ENCODE peak calls at places on chromosomes 4 and X, in four cellular contexts. Q is IMR-90, W is mammary epithelial cell, C is endothelial cell of umbilical vein. J is an unnamed sample.

GRCh38 chr4:33071552-33071951 is 2351.4 kb downstream of the PCDH7 start:
- DNase-seq in Q (peak), W (no peak), C (no peak), J (peak)

GRCh38 chr4:61301285-61301684 is 101.2 kb downstream of the ADGRL3 start:
- DNase-seq in Q (no peak), W (no peak), C (no peak), J (no peak)

GRCh38 chrX:11137543-11138139 is 26.5 kb downstream of the HCCS start:
- DNase-seq in C (peak), Q (peak), W (no peak), J (peak)

GRCh38 chr4:79397951-79398350 is 10.1 kb downstream of the GK2 start:
- DNase-seq in C (no peak), W (no peak), Q (no peak), J (no peak)

GRCh38 chrX:63735882-63736281 is 49.1 kb downstream of the ARHGEF9 start:
- DNase-seq in C (no peak), W (no peak), Q (no peak), J (peak)

GRCh38 chr4:137122876-137123275 is 409.4 kb downstream of the PCDH18 start:
- DNase-seq in C (no peak), W (no peak), Q (no peak), J (no peak)

GRCh38 chr4:6568689-6569332 is 6.2 kb upstream of the MAN2B2 start:
- DNase-seq in Q (peak), C (no peak), W (peak), J (peak)

GRCh38 chrX:1355800-1356148 is 19.2 kb downstream of the IL3RA start:
- DNase-seq in Q (no peak), W (no peak), C (no peak), J (no peak)

GRCh38 chrX:70038951-70039350 is 10.8 kb downstream of the AWAT2 start:
- DNase-seq in C (no peak), W (no peak), Q (no peak), J (no peak)

GRCh38 chr4:84582988-84583870 is at the start of gene CDS1:
- DNase-seq in Q (no peak), C (no peak), W (peak), J (no peak)

GRCh38 chr4:146179784-146180405 is 4.4 kb downstream of the LSM6 start:
- DNase-seq in W (no peak), C (no peak), Q (no peak), J (peak)

GRCh38 chr4:114272226-114272625 is 292.8 kb upstream of the ARSJ start:
- DNase-seq in W (peak), C (peak), Q (peak), J (peak)

GRCh38 chr4:111959202-111959601 is 186.1 kb upstream of the FAM241A start:
- DNase-seq in C (peak), W (peak), Q (peak), J (peak)

GRCh38 chr4:146340798-146341197 is 126.5 kb downstream of the REELD1 start:
- DNase-seq in Q (peak), C (peak), W (no peak), J (peak)

GRCh38 chrX:65406532-65406931 is 128.1 kb downstream of the LAS1L start:
- DNase-seq in Q (no peak), C (no peak), W (no peak), J (no peak)

GRCh38 chr4:140497776-140498636 is at the start of gene MGAT4D:
- DNase-seq in C (no peak), Q (no peak), W (no peak), J (no peak)

GRCh38 chrX:19886888-19887531 is 390 bp downstream of the SH3KBP1 start:
- DNase-seq in C (no peak), Q (no peak), W (no peak), J (no peak)

GRCh38 chrX:68413254-68413653 is 20.0 kb downstream of the OPHN1 start:
- DNase-seq in W (no peak), C (no peak), Q (no peak), J (no peak)

GRCh38 chrX:114162068-114162735 is 421.7 kb upstream of the HTR2C start:
- DNase-seq in C (no peak), Q (no peak), W (no peak), J (no peak)

GRCh38 chrX:68732906-68733493 is 85.5 kb downstream of the STARD8 start:
- DNase-seq in Q (peak), C (peak), W (peak), J (peak)

GRCh38 chr4:126341927-126342326 is 1027.2 kb downstream of the FAT4 start:
- DNase-seq in Q (no peak), C (no peak), W (no peak), J (no peak)

GRCh38 chrX:11913001-11913400 is 155.0 kb downstream of the MSL3 start:
- DNase-seq in C (no peak), Q (no peak), W (no peak), J (no peak)

GRCh38 chr4:73068496-73069337 is 799 bp downstream of the COX18 start:
- DNase-seq in W (peak), Q (peak), C (peak), J (peak)

GRCh38 chr4:107312366-107312765 is 276.3 kb upstream of the DKK2 start:
- DNase-seq in Q (peak), W (no peak), C (no peak), J (no peak)

GRCh38 chr4:18166925-18167324 is 145.4 kb upstream of the LCORL start:
- DNase-seq in W (no peak), Q (no peak), C (no peak), J (no peak)

GRCh38 chrX:106894392-106894909 is 8.7 kb downstream of the RIPPLY1 start:
- DNase-seq in W (peak), C (peak), Q (peak), J (peak)

GRCh38 chrX:148600581-148600980 is 100.2 kb downstream of the AFF2 start:
- DNase-seq in W (no peak), Q (no peak), C (no peak), J (no peak)

GRCh38 chrX:143648705-143649104 is 12.8 kb upstream of the SLITRK4 start:
- DNase-seq in W (no peak), C (no peak), Q (no peak), J (no peak)

GRCh38 chrX:85288992-85289723 is 45.4 kb downstream of the ZNF711 start:
- DNase-seq in W (no peak), Q (no peak), C (no peak), J (no peak)

GRCh38 chr4:178387756-178388155 is 945.5 kb upstream of the AGA start:
- DNase-seq in W (no peak), Q (peak), C (no peak), J (peak)

GRCh38 chr4:90845777-90846176 is 718.6 kb downstream of the CCSER1 start:
- DNase-seq in Q (no peak), W (no peak), C (peak), J (no peak)

GRCh38 chrX:97234471-97235097 is 350.9 kb downstream of the RPA4 start:
- DNase-seq in Q (no peak), W (no peak), C (no peak), J (no peak)

GRCh38 chrX:136065044-136065671 is 79.9 kb downstream of the SLC9A6 start:
- DNase-seq in W (no peak), Q (peak), C (peak), J (peak)

GRCh38 chr4:24842356-24842755 is 47.0 kb downstream of the SOD3 start:
- DNase-seq in Q (peak), C (peak), W (no peak), J (no peak)

GRCh38 chr4:66574145-66574978 is 904.1 kb upstream of the EPHA5 start:
- DNase-seq in C (no peak), Q (peak), W (peak), J (peak)

DNA sequence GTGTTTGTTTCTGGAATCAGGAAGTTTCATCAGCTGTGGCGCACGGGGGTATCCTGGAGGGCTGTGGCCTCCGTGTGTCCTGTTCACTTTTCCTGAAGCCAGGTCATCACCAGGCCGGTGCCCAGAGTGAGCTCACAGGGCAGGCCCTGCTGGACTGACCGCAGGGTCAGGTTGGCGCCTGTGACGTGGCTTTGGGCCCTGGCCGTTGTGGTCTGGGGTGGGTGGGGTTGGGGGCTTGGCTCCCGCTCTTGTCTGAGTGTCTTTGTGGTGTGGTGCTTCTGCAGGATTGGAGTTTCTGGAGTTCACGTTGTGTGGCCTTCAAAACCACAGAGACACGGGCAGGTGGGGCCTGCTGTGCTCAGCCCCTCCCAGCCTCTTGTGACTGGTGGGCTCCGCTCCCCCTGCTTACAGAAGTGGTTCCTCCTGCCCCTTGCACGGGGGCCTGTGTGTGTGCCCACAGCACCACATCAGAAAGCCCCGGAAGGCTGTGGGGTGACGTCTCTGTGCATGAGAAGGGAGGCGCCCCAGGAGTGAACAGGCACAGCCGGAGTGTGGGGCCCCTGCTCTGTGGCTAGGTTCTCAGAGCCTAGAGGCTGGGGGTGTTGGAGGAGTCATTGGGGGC is 9.5 kb downstream of the RGS12 start:
- DNase-seq in Q (no peak), W (no peak), C (peak), J (no peak)
- H3K4me3 ChIP-seq in Q (no peak), W (no peak), C (no peak), J (no peak)

GRCh38 chr4:15778742-15779231 is 659 bp downstream of the CD38 start:
- DNase-seq in Q (no peak), C (no peak), W (no peak), J (no peak)

GRCh38 chr4:15779789-15780188 is 1.7 kb downstream of the CD38 start:
- DNase-seq in C (no peak), Q (no peak), W (peak), J (no peak)

GRCh38 chr4:15779336-15779735 is 1.2 kb downstream of the CD38 start:
- DNase-seq in W (peak), Q (peak), C (peak), J (peak)

GRCh38 chr4:15778191-15778741 is at the start of gene CD38:
- DNase-seq in W (no peak), Q (no peak), C (no peak), J (no peak)

GRCh38 chr4:15781427-15782095 is 3.4 kb downstream of the CD38 start:
- DNase-seq in Q (no peak), C (no peak), W (peak), J (peak)
- H3K4me3 ChIP-seq in Q (no peak), C (no peak), W (no peak), J (no peak)

GRCh38 chrX:18886005-18886343 is 97.9 kb downstream of the PHKA2 start:
- DNase-seq in C (no peak), W (no peak), Q (no peak), J (no peak)
- H3K4me3 ChIP-seq in C (peak), W (peak), Q (no peak), J (peak)

DNA sequence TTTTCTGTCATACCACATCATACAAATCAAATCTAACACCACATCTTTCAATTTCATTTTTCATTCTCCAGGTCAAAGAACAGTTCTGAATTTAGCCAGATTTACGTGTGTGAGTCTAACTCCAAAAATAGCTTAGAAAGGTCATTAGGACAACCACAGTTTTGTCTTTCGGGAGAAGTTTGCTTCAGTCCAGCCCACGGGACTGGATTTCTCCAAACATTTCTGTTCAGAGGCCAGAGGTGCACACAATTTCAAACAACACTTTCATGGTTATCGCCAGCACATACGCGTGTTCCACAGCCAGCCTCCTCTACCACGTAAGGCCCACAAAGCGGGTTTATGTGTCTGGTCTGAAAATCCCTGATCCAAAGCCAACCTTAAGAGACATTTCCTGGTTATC is 65.9 kb downstream of the VEGFC start:
- DNase-seq in C (no peak), Q (peak), W (no peak), J (peak)
- H3K4me3 ChIP-seq in C (no peak), Q (no peak), W (no peak), J (no peak)

DNA sequence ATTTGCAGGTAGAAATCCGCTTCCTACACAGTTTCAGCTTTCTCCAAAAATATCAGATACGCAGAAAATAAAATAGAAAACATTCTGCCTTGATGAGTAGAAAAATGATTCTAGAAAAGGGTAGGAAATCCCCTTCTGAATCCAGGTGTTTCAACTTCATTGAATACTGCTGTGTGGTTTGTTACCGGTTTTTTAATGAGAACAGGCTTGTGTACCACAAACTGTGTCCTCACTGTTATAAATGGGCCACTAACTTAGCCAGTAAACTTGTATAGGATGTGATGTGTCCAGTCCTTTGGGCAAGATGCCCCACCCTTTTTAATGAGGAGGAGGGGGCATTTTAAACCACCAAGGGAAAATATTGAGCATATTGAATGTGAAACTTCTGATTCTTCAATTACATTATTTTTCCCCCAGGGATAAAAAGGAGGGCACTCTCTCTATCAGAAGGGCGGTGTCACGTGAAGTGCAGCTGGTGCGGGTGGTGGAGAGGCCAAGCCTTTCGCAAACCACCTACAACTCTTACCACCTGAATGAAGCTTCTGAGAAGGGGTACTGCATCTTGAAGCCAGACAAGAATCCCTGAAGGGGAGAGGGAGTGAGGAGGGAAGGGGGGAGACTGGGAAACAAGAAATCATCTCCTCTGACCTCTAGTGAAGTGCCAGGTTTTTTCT is 4.5 kb downstream of the CXXC4 start:
- DNase-seq in C (no peak), Q (no peak), W (no peak), J (no peak)
- H3K4me3 ChIP-seq in C (no peak), Q (no peak), W (no peak), J (no peak)

DNA sequence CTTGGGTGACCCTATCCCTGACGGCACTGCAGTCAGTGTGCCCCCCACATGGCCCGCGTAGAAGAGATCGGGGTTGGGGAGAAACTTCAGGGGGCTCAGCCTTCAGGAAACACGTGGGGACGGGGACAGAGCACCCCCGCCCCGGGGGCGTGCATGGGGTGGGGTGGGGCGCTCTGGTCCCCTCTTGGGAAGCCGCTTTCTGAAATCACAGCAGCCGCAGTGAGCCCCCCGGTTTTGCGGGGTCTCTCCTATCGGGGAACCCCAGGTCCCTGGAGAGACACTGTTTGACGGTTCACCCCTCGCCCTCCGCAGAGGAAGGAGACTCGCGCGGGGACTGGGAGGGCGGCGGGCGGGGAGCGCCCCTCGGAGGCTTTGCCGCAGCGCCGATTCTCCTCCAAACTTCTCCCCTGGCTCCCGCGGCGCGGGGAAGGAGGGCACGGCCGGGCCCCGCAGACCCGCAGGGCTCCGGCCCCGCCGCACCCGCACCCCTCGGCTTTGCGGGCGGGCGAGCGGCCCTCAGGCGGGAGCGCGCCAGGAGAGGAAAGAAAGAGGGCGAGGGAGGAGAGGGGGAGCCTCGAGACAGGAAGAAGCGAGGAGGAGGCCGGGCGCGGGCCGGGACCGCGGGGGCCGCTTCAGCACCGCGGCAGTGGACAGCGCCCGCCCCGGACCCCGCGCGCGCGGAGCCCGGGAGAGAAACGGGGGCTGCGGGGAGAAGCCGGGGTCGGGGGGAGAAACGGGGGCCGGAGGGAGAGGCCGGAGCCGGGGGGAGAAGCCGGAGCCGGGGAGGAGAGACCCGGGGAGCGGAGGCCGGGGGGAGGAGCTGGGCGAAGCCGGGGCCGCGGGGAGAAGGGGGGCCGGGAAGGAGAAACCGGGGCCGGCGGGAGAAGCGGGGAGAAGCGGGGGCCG is 613 bp downstream of the CPLX1 start:
- DNase-seq in C (no peak), Q (no peak), W (no peak), J (peak)
- H3K4me3 ChIP-seq in C (peak), Q (no peak), W (no peak), J (no peak)

GRCh38 chr4:134687646-134688628 is 486.3 kb upstream of the PABPC4L start:
- DNase-seq in Q (no peak), C (no peak), W (no peak), J (no peak)
- H3K4me3 ChIP-seq in Q (no peak), C (no peak), W (no peak), J (no peak)

DNA sequence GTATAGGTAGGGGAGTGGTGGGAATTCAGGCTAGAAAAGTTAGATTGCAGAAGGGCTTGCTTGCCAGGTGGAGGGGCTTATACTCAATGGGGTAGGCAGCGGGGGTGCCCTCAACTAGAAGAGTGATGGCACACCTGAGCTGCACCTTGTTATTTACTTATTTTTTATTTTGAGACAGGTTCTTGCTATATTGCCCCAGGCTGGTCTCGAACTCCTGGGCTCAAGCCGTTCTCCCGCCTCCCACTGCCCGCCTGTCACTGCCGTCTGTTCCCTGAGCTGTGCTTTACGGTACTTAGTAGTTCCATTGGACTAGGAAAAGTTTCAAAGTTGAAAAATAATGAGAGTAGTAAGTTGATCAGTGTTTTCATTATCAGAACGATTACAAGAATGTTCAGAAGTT is 2.0 kb downstream of the ZFX start:
- DNase-seq in C (no peak), Q (no peak), W (no peak), J (no peak)
- H3K4me3 ChIP-seq in C (peak), Q (peak), W (peak), J (peak)

DNA sequence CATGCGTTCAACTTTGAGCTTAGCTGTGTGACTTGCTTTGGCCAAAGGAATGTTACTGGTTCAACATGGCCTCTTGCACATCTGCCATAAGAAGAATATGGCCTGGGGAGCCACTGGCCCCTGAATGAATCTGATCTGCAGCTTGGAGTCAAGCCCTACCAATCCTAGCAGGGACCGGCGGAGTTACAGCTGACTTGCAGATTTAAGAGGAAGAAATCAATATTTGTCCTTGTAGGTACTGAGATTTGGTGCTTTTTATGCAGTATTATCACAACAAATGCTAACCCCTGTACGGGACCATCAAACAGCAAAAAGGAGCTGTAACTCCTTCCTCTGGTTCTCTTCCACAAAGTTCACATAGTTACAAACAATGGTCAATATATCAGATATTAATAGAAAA is 252.0 kb downstream of the LDB2 start:
- DNase-seq in Q (no peak), C (no peak), W (no peak), J (no peak)
- H3K4me3 ChIP-seq in Q (no peak), C (no peak), W (no peak), J (no peak)

GRCh38 chr4:153787156-153787555 is 1.7 kb downstream of the SFRP2 start:
- DNase-seq in W (no peak), C (no peak), Q (no peak), J (peak)
- H3K4me3 ChIP-seq in W (no peak), C (no peak), Q (no peak), J (peak)

J was measured in fibroblast of mammary gland.